ENCODE peak calls at places on chromosomes 7 and 10, in six cellular contexts. C is lower lobe of right lung; E is amygdala; B is NAMALWA; V is nucleus accumbens; W is activated CD4-positive, alpha-beta T cell treated with anti-CD3 and anti-CD28 coated beads, Interleukin-2, amount 10 ng/mL, durations not matched to agents 7 days and 5 days. P is an unnamed sample.

GRCh38 chr10:109956454-109957091 is 33.3 kb upstream of the XPNPEP1 start:
- DNase-seq in E (no peak), V (no peak), C (no peak), W (peak; percentile 17), B (peak; percentile 85), P (no peak)

GRCh38 chr10:104333728-104334373 is 4.4 kb downstream of the ITPRIP start:
- DNase-seq in C (no peak), B (no peak), W (no peak), E (no peak), V (no peak), P (no peak)

GRCh38 chr10:61987537-61987936 is 86.0 kb downstream of the ARID5B start:
- DNase-seq in W (no peak), E (no peak), B (peak; percentile 71), V (no peak), C (no peak), P (no peak)

GRCh38 chr7:1668932-1669485 is 1.1 kb upstream of the ELFN1 start:
- DNase-seq in B (no peak), W (no peak), E (no peak), V (no peak), C (peak; percentile 38), P (no peak)

GRCh38 chr10:52353960-52354394 is 39.9 kb downstream of the DKK1 start:
- DNase-seq in E (no peak), V (no peak), W (no peak), B (no peak), C (no peak), P (no peak)

GRCh38 chr7:106012935-106013439 is 49.9 kb downstream of the CDHR3 start:
- DNase-seq in V (no peak), W (no peak), B (no peak), E (no peak), C (no peak), P (no peak)

GRCh38 chr10:79335094-79335469 is 12.2 kb upstream of the PPIF start:
- DNase-seq in B (no peak), V (peak; percentile 57), C (no peak), E (peak; percentile 75), W (no peak), P (no peak)

GRCh38 chr10:49178489-49179471 is 9.4 kb downstream of the TMEM273 start:
- DNase-seq in C (no peak), V (no peak), W (no peak), B (no peak), E (no peak), P (no peak)

GRCh38 chr10:16891375-16892313 is 74.4 kb upstream of the RSU1 start:
- DNase-seq in B (peak; percentile 27), V (no peak), C (peak; percentile 75), W (peak; percentile 39), E (no peak), P (peak; percentile 64)

GRCh38 chr7:116628971-116629586 is 42.9 kb upstream of the MET start:
- DNase-seq in W (no peak), B (no peak), V (no peak), E (no peak), C (no peak), P (no peak)

GRCh38 chr7:157566631-157567006 is 229.8 kb downstream of the DNAJB6 start:
- DNase-seq in E (no peak), C (no peak), V (no peak), B (no peak), W (no peak), P (no peak)

GRCh38 chr10:10471758-10472157 is 545.9 kb upstream of the CELF2 start:
- DNase-seq in C (no peak), V (no peak), B (no peak), E (no peak), W (no peak), P (no peak)

GRCh38 chr10:988667-989545 is 672 bp downstream of the GTPBP4 start:
- DNase-seq in V (no peak), W (peak; percentile 26), C (no peak), B (no peak), E (no peak), P (no peak)

GRCh38 chr7:146146866-146147265 is 30.3 kb downstream of the CNTNAP2 start:
- DNase-seq in V (no peak), E (no peak), B (no peak), C (no peak), W (no peak), P (no peak)

GRCh38 chr7:128168667-128169210 is 72.3 kb upstream of the LEP start:
- DNase-seq in C (no peak), E (no peak), B (no peak), V (no peak), W (peak; percentile 24), P (no peak)

GRCh38 chr10:42940487-42941157 is 136.2 kb upstream of the RET start:
- DNase-seq in C (peak; percentile 43), E (no peak), W (no peak), V (no peak), B (no peak), P (no peak)

GRCh38 chr7:64880322-64881297 is 22.5 kb upstream of the ZNF273 start:
- DNase-seq in W (no peak), B (no peak), V (no peak), E (no peak), C (no peak), P (no peak)

GRCh38 chr7:137538361-137538762 is 194.8 kb upstream of the PTN start:
- DNase-seq in W (no peak), E (no peak), V (no peak), B (no peak), C (no peak), P (no peak)

GRCh38 chr10:98833550-98833949 is 386.8 kb upstream of the HPS1 start:
- DNase-seq in V (no peak), B (no peak), E (no peak), C (no peak), W (no peak), P (no peak)

GRCh38 chr7:108452707-108453106 is 3.5 kb downstream of the NRCAM start:
- DNase-seq in E (no peak), B (peak; percentile 77), V (no peak), W (peak; percentile 19), C (no peak), P (no peak)

GRCh38 chr10:80133221-80133620 is 691 bp downstream of the PLAC9 start:
- DNase-seq in E (no peak), C (no peak), B (no peak), V (no peak), W (no peak), P (peak; percentile 54)

GRCh38 chr10:108911814-108912541 is 1011.3 kb downstream of the XPNPEP1 start:
- DNase-seq in B (no peak), W (no peak), C (peak; percentile 48), E (peak; percentile 39), V (peak; percentile 1), P (peak; percentile 33)

GRCh38 chr10:71132321-71132810 is 80.0 kb upstream of the UNC5B start:
- DNase-seq in V (no peak), C (no peak), W (no peak), B (no peak), E (no peak), P (no peak)

GRCh38 chr10:132967540-132967939 is 25.2 kb upstream of the CFAP46 start:
- DNase-seq in W (no peak), E (no peak), V (no peak), B (no peak), C (no peak), P (no peak)

GRCh38 chr10:78552261-78552811 is 516.4 kb upstream of the ZMIZ1 start:
- DNase-seq in W (no peak), V (peak; percentile 30), B (no peak), C (no peak), E (peak; percentile 41), P (peak; percentile 70)

P was measured in tibial nerve.